ENCODE peak calls at places on chromosome 20, in ten cellular contexts. A, J, W, L, P, S, E, T, F and M are unnamed samples.

GRCh38 chr20:32316667-32317066 is 39.2 kb downstream of the KIF3B start:
- DNase-seq in F (no peak), E (no peak), T (peak), W (no peak), A (no peak), L (no peak), S (no peak), P (no peak), J (no peak), M (no peak)

GRCh38 chr20:50267041-50267865 is 76.6 kb downstream of the CEBPB start:
- DNase-seq in A (no peak), S (peak), L (no peak), W (peak), J (peak), F (no peak), E (no peak), P (peak), T (peak), M (no peak)

GRCh38 chr20:6704132-6704861 is 63.2 kb upstream of the BMP2 start:
- DNase-seq in P (peak), J (no peak), E (peak), A (no peak), W (no peak), F (no peak), L (no peak), T (peak), S (no peak), M (no peak)

GRCh38 chr20:63441136-63441776 is 31.2 kb downstream of the KCNQ2 start:
- DNase-seq in L (no peak), W (no peak), A (peak), F (no peak), S (no peak), J (no peak), T (no peak), P (no peak), E (no peak), M (no peak)

GRCh38 chr20:62202676-62203377 is 17.3 kb downstream of the HRH3 start:
- DNase-seq in F (no peak), A (no peak), W (no peak), T (no peak), J (no peak), P (no peak), E (no peak), S (no peak), L (no peak), M (no peak)

GRCh38 chr20:63626424-63627128 is at the start of gene GMEB2:
- DNase-seq in P (peak), W (peak), J (peak), L (peak), E (no peak), F (no peak), A (peak), S (peak), T (no peak), M (peak)

GRCh38 chr20:37669062-37669772 is 24.6 kb upstream of the CTNNBL1 start:
- DNase-seq in S (no peak), P (no peak), L (no peak), T (no peak), J (no peak), E (no peak), W (no peak), A (no peak), F (no peak), M (no peak)

GRCh38 chr20:59010321-59010994 is 3.4 kb upstream of the CTSZ start:
- DNase-seq in L (no peak), T (no peak), F (no peak), E (no peak), A (no peak), S (no peak), J (no peak), W (no peak), P (no peak), M (no peak)

GRCh38 chr20:52490715-52491430 is 299.3 kb upstream of the ZFP64 start:
- DNase-seq in J (no peak), S (no peak), T (peak), A (no peak), L (no peak), P (peak), F (no peak), E (peak), W (no peak), M (no peak)

GRCh38 chr20:31815408-31816188 is 3.6 kb upstream of the MYLK2 start:
- DNase-seq in S (no peak), A (no peak), T (peak), P (no peak), E (no peak), W (no peak), L (no peak), J (no peak), F (no peak), M (no peak)

GRCh38 chr20:39939241-39939865 is 749.7 kb downstream of the MAFB start:
- DNase-seq in J (no peak), W (no peak), E (no peak), A (no peak), S (no peak), L (no peak), T (peak), P (no peak), F (no peak), M (no peak)

GRCh38 chr20:14142171-14142570 is 146.9 kb downstream of the MACROD2 start:
- DNase-seq in E (peak), S (peak), A (no peak), F (no peak), L (no peak), T (peak), J (no peak), P (peak), W (peak), M (peak)

GRCh38 chr20:10487354-10488115 is 52.4 kb downstream of the SLX4IP start:
- DNase-seq in J (no peak), S (no peak), A (no peak), W (no peak), L (no peak), T (peak), F (no peak), E (peak), P (no peak), M (no peak)

GRCh38 chr20:50438986-50439407 is 71.2 kb upstream of the PTPN1 start:
- DNase-seq in W (no peak), F (no peak), J (no peak), L (no peak), A (no peak), T (peak), E (peak), S (no peak), P (peak), M (no peak)

GRCh38 chr20:45095753-45096371 is 5.1 kb downstream of the KCNS1 start:
- DNase-seq in W (peak), L (no peak), T (peak), J (no peak), A (peak), S (peak), E (peak), P (no peak), F (no peak), M (peak)

GRCh38 chr20:2865101-2865500 is 8.2 kb upstream of the PTPRA start:
- DNase-seq in F (no peak), A (no peak), T (no peak), P (no peak), E (no peak), J (no peak), L (no peak), W (no peak), S (no peak), M (no peak)

GRCh38 chr20:49961413-49961812 is 21.4 kb upstream of the SNAI1 start:
- DNase-seq in F (no peak), J (no peak), L (no peak), A (no peak), S (no peak), T (peak), P (no peak), E (no peak), W (no peak), M (no peak)